ENCODE peak calls at places on chromosomes 16 and 17, in seven cellular contexts. W, Z, A, U, H, E and T are unnamed samples.
A peak's percentile ranks its signal among the peaks of the same experiment; 100 is the strongest.

GRCh38 chr17:21464611-21465021 is 88.5 kb downstream of the KCNJ12 start:
- DNase-seq in A (no peak), Z (no peak), W (no peak), H (no peak), U (no peak), E (no peak), T (no peak)

GRCh38 chr16:74140557-74140956 is 156.1 kb upstream of the PSMD7 start:
- DNase-seq in A (no peak), Z (no peak), H (no peak), U (no peak), W (no peak), E (no peak), T (no peak)

GRCh38 chr17:75001915-75002843 is 10.3 kb upstream of the MRPL58 start:
- DNase-seq in U (no peak), E (no peak), Z (no peak), W (no peak), A (no peak), H (no peak), T (no peak)

GRCh38 chr16:66731101-66731500 is 20.3 kb downstream of the DYNC1LI2 start:
- DNase-seq in A (no peak), U (no peak), W (no peak), H (no peak), Z (no peak), E (no peak), T (no peak)

GRCh38 chr17:78645421-78646295 is 68.5 kb upstream of the DNAH17 start:
- DNase-seq in W (no peak), A (no peak), H (peak; percentile 53), E (peak; percentile 61), Z (peak; percentile 18), U (peak; percentile 86), T (peak; percentile 87)

GRCh38 chr17:596287-596686 is 118.4 kb downstream of the VPS53 start:
- DNase-seq in U (no peak), H (no peak), A (no peak), E (no peak), W (no peak), Z (no peak), T (no peak)

GRCh38 chr17:21297026-21297520 is 12.6 kb downstream of the MAP2K3 start:
- DNase-seq in Z (no peak), E (no peak), H (no peak), U (no peak), W (no peak), A (no peak), T (no peak)

GRCh38 chr17:50593321-50593720 is 32.8 kb downstream of the CACNA1G start:
- DNase-seq in Z (no peak), E (no peak), A (no peak), W (peak; percentile 79), H (no peak), U (no peak), T (no peak)

GRCh38 chr17:81514735-81515529 is 2.3 kb upstream of the ACTG1 start:
- DNase-seq in H (peak; percentile 73), W (peak; percentile 79), E (peak; percentile 84), U (peak; percentile 78), Z (peak; percentile 78), A (no peak), T (peak; percentile 83)

GRCh38 chr16:27759301-27759871 is 209.4 kb downstream of the KATNIP start:
- DNase-seq in Z (peak; percentile 19), E (no peak), H (no peak), W (no peak), A (no peak), U (no peak), T (no peak)

GRCh38 chr16:65044861-65045260 is 77.0 kb downstream of the CDH11 start:
- DNase-seq in A (no peak), E (no peak), Z (no peak), U (no peak), W (no peak), H (no peak), T (no peak)

GRCh38 chr16:53509906-53510703 is 7.1 kb upstream of the AKTIP start:
- DNase-seq in W (peak; percentile 63), H (peak; percentile 32), E (peak; percentile 58), Z (peak; percentile 74), U (peak; percentile 85), A (no peak), T (peak; percentile 74)

GRCh38 chr16:75114179-75114945 is 2.2 kb downstream of the LDHD start:
- DNase-seq in Z (no peak), U (peak; percentile 52), A (no peak), H (no peak), E (no peak), W (no peak), T (no peak)

GRCh38 chr17:76343106-76343505 is 10.6 kb downstream of the PRPSAP1 start:
- DNase-seq in H (no peak), E (no peak), U (peak; percentile 11), Z (no peak), W (no peak), A (no peak), T (no peak)

GRCh38 chr16:85417156-85417860 is 195.8 kb upstream of the GSE1 start:
- DNase-seq in A (no peak), U (peak; percentile 41), H (no peak), E (no peak), Z (no peak), W (peak; percentile 11), T (no peak)

GRCh38 chr16:85419503-85420408 is 193.4 kb upstream of the GSE1 start:
- DNase-seq in E (no peak), U (peak; percentile 46), Z (no peak), W (peak; percentile 8), A (no peak), H (no peak), T (no peak)

GRCh38 chr16:85421338-85422123 is 191.6 kb upstream of the GSE1 start:
- DNase-seq in H (no peak), U (peak; percentile 49), Z (no peak), E (no peak), A (no peak), W (peak; percentile 23), T (no peak)

GRCh38 chr16:85420501-85421337 is 192.4 kb upstream of the GSE1 start:
- DNase-seq in A (peak; percentile 60), H (peak; percentile 74), U (peak; percentile 78), Z (peak; percentile 73), W (peak; percentile 72), E (peak; percentile 65), T (peak; percentile 91)

DNA sequence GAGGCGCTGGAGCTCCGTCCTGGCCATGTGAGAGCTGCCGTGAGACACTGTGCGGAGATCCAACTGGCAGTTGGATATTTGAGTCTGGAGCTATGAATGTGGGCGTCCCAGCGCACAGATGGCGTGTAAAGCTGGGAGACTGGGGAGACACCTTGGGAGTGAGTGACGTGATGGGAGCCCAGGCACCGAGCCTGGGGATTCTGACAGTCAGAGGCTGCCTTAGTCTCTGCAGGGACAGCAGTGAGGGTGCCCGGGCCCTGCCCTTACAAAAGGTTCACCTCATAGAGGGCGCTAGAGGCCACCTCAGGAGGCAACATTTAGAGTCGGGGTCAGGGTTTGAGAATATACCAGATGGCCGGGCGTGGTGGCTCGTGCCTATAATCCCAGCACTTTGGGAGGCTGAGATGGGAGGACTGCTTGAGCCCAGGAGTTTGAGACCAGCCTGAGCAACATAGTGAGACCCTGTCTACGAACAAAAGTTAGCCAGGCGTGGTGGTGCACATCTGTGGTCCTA is 194.1 kb upstream of the GSE1 start:
- DNase-seq in U (peak; percentile 39), H (no peak), E (no peak), Z (no peak), A (no peak), W (peak; percentile 9), T (no peak)
- TF ChIP-seq CTCF in U (no peak), H (no peak), E (no peak), Z (peak; percentile 14), A (no peak), W (no peak), T (no peak)

GRCh38 chr16:84143081-84143480 is 1.9 kb downstream of the HSDL1 start:
- DNase-seq in E (no peak), H (no peak), A (no peak), W (no peak), U (no peak), Z (no peak), T (no peak)

GRCh38 chr16:84141143-84141670 is 3.8 kb downstream of the HSDL1 start:
- DNase-seq in Z (no peak), A (no peak), W (no peak), U (no peak), H (peak; percentile 13), E (no peak), T (no peak)

GRCh38 chr16:84143784-84144199 is 1.2 kb downstream of the HSDL1 start:
- DNase-seq in E (no peak), U (no peak), H (no peak), Z (no peak), W (no peak), A (no peak), T (no peak)

GRCh38 chr16:84144859-84145639 is at the start of the genes DNAAF1 and HSDL1:
- DNase-seq in W (peak; percentile 94), U (peak; percentile 94), E (peak; percentile 95), A (peak; percentile 91), Z (peak; percentile 91), H (peak; percentile 96), T (peak; percentile 99)

DNA sequence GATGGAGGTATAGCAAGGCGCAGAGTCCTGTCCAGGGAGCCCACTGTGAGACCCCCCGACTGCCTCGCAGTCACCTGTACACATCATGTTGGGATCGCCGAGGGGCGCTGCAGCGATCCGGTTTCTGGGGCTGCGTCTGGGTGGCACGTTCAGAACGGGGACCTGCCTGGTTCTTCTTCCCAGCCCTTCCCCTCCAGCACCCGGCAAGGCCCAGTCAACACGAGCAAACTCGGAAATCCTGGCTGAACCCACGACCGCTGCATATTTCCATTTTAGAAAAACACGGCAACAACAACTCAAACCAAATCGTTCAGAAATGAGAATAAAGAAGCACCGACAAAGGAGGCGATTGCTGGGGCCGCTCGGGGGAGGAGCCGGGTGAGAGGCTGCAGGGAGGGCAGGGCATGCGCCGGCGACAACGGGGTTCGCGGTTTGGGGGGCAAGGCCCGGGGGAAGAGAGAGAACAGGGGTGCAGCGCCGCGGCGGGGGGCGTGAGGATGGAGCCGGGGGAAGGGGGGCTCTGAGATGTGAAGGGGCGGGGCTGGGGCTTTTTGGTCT is 597 bp downstream of the HSDL1 start:
- DNase-seq in U (peak; percentile 66), A (no peak), H (peak; percentile 33), E (peak; percentile 45), W (peak; percentile 26), Z (peak; percentile 35), T (peak; percentile 46)
- TF ChIP-seq CTCF in U (no peak), A (no peak), H (no peak), E (no peak), W (no peak), Z (peak; percentile 34), T (peak; percentile 22)

DNA sequence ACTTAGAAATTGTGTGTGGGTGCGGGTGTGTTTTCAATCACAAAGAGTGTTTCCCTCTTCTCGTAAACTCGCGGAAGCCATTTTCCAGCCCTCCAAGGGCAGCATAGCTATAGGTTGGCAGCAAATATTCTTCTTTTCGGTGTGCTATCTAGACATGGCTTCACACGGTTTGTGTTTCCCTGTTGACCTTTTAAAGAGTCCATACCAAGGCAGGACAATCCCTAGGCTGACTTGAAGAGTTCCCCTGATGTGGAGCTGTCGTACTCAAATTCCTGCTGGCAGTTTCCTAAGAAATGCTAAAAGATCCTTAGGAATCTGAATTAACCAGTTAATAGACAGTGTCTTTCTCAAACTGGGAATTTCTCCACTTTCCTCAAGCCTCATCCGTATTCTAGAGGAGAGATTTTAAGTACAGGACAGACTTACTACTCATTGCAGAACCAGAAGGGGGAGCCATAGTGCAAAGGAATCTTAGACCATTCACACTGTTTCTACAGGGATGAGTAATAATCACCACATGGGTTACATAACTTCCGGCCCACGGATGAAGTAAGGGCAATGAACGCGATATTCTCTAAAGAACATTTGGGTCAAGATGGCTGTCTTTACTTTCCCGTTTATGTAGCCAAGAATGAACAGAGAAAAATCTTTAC is 288.6 kb upstream of the ELAC2 start:
- DNase-seq in H (no peak), A (no peak), W (peak; percentile 44), U (no peak), Z (peak; percentile 56), E (no peak), T (no peak)
- TF ChIP-seq CTCF in H (no peak), A (no peak), W (no peak), U (peak; percentile 40), Z (peak; percentile 37), E (no peak), T (no peak)

GRCh38 chr17:2592974-2593845 is at the start of gene PAFAH1B1:
- DNase-seq in W (peak; percentile 93), H (peak; percentile 98), Z (peak; percentile 95), U (peak; percentile 95), E (peak; percentile 90), A (peak; percentile 90), T (peak; percentile 97)
- TF ChIP-seq CTCF in W (no peak), H (no peak), Z (peak; percentile 14), U (peak; percentile 44), E (no peak), A (no peak), T (peak; percentile 38)